ENCODE peak calls at places on chromosomes 5 and 9, in nine cellular contexts. V is CD8-positive, alpha-beta T cell; O is astrocyte of the spinal cord; J is spleen; R is fibroblast of pulmonary artery; A is AG04449; L is IMR-90; K is astrocyte; E is colonic mucosa. B is an unnamed sample.

GRCh38 chr5:96433066-96433447 is at the start of gene PCSK1:
- DNase-seq in V (no peak), E (no peak), K (peak), L (no peak), J (no peak), O (no peak), R (no peak), A (no peak), B (no peak)

GRCh38 chr9:121269030-121269887 is 1.3 kb downstream of the GSN start:
- DNase-seq in V (no peak), E (peak), K (no peak), L (no peak), J (no peak), O (no peak), A (no peak), R (no peak), B (no peak)

GRCh38 chr5:113381791-113382190 is 53.0 kb downstream of the TSSK1B start:
- DNase-seq in R (no peak), L (no peak), E (no peak), A (no peak), V (no peak), O (no peak), J (no peak), K (peak), B (no peak)

GRCh38 chr5:43839218-43839617 is 236.2 kb downstream of the NNT start:
- DNase-seq in E (no peak), J (no peak), O (peak), K (peak), L (peak), V (no peak), A (peak), R (peak), B (peak)

GRCh38 chr5:115460476-115460875 is 84.1 kb downstream of the FEM1C start:
- DNase-seq in A (no peak), L (peak), K (peak), E (no peak), O (peak), J (no peak), V (no peak), R (peak), B (peak)

GRCh38 chr5:143025376-143025775 is 255.2 kb downstream of the ARHGAP26 start:
- DNase-seq in J (no peak), V (no peak), K (no peak), O (no peak), A (no peak), E (no peak), R (no peak), L (no peak), B (no peak)

GRCh38 chr5:160378325-160378724 is 7.9 kb upstream of the C1QTNF2 start:
- DNase-seq in L (no peak), E (no peak), J (no peak), K (no peak), A (no peak), R (no peak), V (no peak), O (no peak), B (no peak)

GRCh38 chr5:61055434-61056006 is 106.7 kb downstream of the SMIM15 start:
- DNase-seq in R (peak), V (no peak), K (peak), L (peak), A (no peak), J (no peak), O (peak), E (no peak), B (no peak)

GRCh38 chr9:72882117-72882775 is 70.6 kb downstream of the ALDH1A1 start:
- DNase-seq in J (no peak), V (no peak), K (no peak), L (no peak), O (no peak), A (no peak), R (no peak), E (peak), B (no peak)

GRCh38 chr5:39209924-39210323 is 9.4 kb downstream of the FYB1 start:
- DNase-seq in E (no peak), J (peak), O (no peak), V (peak), A (no peak), R (no peak), K (no peak), L (no peak), B (no peak)

GRCh38 chr5:125372694-125373621 is 626.5 kb upstream of the ZNF608 start:
- DNase-seq in R (peak), L (peak), A (peak), E (no peak), K (peak), J (no peak), V (no peak), O (peak), B (peak)

GRCh38 chr5:141608557-141608956 is 10.2 kb downstream of the DIAPH1 start:
- DNase-seq in E (no peak), A (no peak), V (no peak), K (no peak), R (no peak), O (no peak), J (no peak), L (no peak), B (no peak)

GRCh38 chr5:14687023-14687665 is 22.6 kb downstream of the OTULIN start:
- DNase-seq in K (peak), R (peak), V (no peak), O (peak), J (peak), L (no peak), A (no peak), E (no peak), B (no peak)

GRCh38 chr9:91342575-91342974 is 19.1 kb downstream of the AUH start:
- DNase-seq in K (no peak), V (no peak), A (no peak), E (no peak), O (no peak), J (no peak), R (no peak), L (no peak), B (no peak)

GRCh38 chr9:35909274-35909673 is at the start of gene SPAAR:
- DNase-seq in E (no peak), O (no peak), V (no peak), A (no peak), K (no peak), L (no peak), R (no peak), J (no peak), B (no peak)
- H3K4me3 ChIP-seq in E (no peak), O (no peak), V (no peak), A (no peak), K (peak), L (no peak), R (no peak), J (no peak), B (no peak)

GRCh38 chr5:151434570-151435237 is 12.7 kb upstream of the SLC36A1 start:
- DNase-seq in O (no peak), R (no peak), J (no peak), E (no peak), L (no peak), K (no peak), A (no peak), V (no peak), B (no peak)

GRCh38 chr5:151427258-151427657 is 20.1 kb upstream of the SLC36A1 start:
- DNase-seq in L (no peak), R (no peak), J (no peak), E (no peak), V (no peak), O (no peak), K (no peak), A (no peak), B (no peak)

GRCh38 chr5:151430731-151431130 is 16.7 kb upstream of the SLC36A1 start:
- DNase-seq in K (no peak), L (no peak), J (no peak), V (no peak), R (no peak), E (no peak), O (no peak), A (no peak), B (no peak)

DNA sequence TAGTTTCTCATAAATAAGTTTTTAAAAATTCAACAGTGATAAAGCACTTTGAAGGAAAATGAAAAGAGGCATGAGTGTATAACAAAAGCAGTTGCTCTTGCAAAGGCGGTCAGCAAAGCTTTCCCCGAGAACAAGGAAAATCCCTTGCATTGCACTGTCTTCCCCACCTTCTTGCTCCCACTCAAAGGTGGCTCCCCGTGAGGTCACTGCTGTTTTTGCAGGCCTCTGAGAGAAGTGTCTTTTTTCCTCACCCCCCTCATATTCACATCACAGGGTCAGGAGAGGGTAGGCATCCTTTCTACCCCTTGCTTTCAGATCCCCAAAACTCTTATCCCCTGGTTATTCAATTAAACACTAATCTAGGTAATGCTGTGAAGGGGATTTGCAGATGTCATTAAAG is 15.2 kb upstream of the SLC36A1 start:
- DNase-seq in L (no peak), K (no peak), V (no peak), A (no peak), O (no peak), R (no peak), J (no peak), E (no peak), B (no peak)
- H3K4me3 ChIP-seq in L (no peak), K (no peak), V (no peak), A (no peak), O (no peak), R (no peak), J (no peak), E (no peak), B (no peak)

DNA sequence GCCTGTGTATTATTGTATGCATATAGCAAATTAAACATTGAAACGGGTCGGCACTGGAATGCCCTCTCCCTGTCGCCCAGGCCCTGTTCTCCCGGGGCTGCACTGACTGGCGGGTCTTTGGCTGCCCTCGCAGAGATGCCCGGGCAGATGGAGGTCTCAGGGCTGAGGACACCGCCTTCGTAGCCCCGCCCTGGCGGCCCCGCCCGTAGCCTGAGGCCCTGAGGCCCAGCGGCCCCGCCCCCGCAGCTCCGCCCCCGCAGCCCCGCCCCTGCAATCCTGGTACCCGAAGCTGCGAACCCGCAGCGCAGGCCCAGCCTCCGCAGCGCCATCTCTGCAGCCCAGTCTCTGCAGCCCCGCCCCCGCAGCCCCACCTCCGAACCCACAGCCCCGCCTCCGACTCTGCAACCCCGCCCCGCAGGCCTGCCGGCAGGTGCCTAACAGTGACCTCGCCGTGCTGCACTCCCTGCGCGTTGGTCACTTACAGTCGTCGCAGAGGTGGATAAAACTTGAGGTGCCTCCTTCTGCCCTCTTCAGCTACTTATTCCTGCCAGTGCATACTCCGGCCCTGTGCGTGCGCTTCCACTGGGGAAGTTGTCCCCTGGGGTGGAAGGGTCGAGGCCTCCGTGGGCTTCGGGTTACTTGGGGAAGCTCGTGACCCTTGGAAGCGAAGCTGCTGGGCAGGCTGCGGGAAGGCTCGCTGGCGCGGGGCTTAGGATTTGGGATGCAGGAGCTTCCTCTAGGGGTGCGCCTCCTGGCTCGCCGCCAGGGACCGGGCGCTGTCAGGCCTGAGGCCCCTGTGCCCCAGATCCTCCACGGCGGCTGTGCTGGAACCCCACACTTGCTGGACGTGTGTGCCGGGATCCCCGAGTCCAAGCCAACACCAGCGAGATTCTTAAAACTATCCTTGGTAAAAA is 72.3 kb downstream of the ICE1 start:
- DNase-seq in E (peak), A (no peak), V (peak), L (peak), R (peak), J (peak), K (peak), O (peak), B (no peak)
- H3K4me3 ChIP-seq in E (no peak), A (peak), V (peak), L (no peak), R (peak), J (peak), K (no peak), O (peak), B (peak)

GRCh38 chr9:106701611-106702010 is 161.4 kb upstream of the ZNF462 start:
- DNase-seq in R (no peak), J (no peak), O (no peak), L (no peak), V (no peak), E (no peak), A (no peak), K (no peak), B (no peak)
- H3K4me3 ChIP-seq in R (no peak), J (no peak), O (no peak), L (no peak), V (no peak), E (no peak), A (no peak), K (no peak), B (no peak)

DNA sequence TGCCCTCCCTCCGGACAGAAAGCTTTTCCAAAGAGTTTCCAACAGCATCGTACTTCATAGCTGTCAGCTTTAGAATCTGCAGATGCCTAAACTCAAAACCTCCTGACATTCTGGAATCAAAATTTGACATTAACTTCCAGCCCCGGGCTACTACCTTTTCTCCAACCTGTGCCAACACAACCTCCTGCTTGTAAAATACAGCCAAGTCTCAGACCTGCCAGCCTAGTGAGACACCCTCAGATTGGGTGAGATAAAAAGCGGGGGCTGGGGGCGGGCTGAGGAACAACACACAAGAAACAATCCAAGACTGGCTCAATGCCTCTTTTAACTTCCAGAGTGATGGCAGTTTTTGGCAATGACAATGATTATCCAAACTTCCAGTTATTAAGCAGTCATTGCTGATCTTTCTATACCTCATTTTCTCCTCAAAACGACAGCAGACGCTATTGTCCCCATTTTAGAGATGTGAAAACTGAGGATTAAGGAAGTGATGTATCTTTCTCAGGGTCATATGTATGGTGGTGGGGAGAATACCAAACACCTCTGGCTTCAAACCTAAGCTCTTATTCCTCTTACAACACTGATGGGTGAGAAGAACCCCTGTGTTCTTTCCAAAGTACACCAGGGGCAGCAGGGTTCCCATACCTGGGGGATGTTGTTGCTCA is 1.2 kb downstream of the TNC start:
- DNase-seq in K (no peak), J (no peak), R (no peak), E (no peak), A (no peak), L (no peak), O (no peak), V (no peak), B (no peak)
- H3K4me3 ChIP-seq in K (peak), J (peak), R (no peak), E (no peak), A (peak), L (peak), O (peak), V (no peak), B (no peak)

GRCh38 chr5:77850536-77851228 is 74.5 kb upstream of the TBCA start:
- DNase-seq in L (no peak), O (no peak), J (no peak), R (no peak), E (no peak), V (no peak), K (no peak), A (no peak), B (no peak)
- H3K4me3 ChIP-seq in L (no peak), O (peak), J (peak), R (no peak), E (peak), V (no peak), K (peak), A (peak), B (no peak)

GRCh38 chr5:137496919-137497318 is 2.2 kb downstream of the SPOCK1 start:
- DNase-seq in K (no peak), L (no peak), V (no peak), J (no peak), A (no peak), O (no peak), E (no peak), R (no peak), B (no peak)
- H3K4me3 ChIP-seq in K (no peak), L (no peak), V (no peak), J (no peak), A (peak), O (no peak), E (no peak), R (no peak), B (no peak)

GRCh38 chr9:37119360-37119759 is 1.0 kb upstream of the ZCCHC7 start:
- DNase-seq in L (no peak), O (no peak), J (no peak), K (no peak), V (no peak), E (no peak), R (no peak), A (no peak), B (no peak)

GRCh38 chr9:37126214-37126788 is 5.9 kb downstream of the ZCCHC7 start:
- DNase-seq in J (no peak), K (no peak), E (no peak), L (peak), V (no peak), R (no peak), O (no peak), A (no peak), B (no peak)

GRCh38 chr9:37117956-37118355 is 2.4 kb upstream of the ZCCHC7 start:
- DNase-seq in V (no peak), O (no peak), R (no peak), E (no peak), L (no peak), J (no peak), A (no peak), K (no peak), B (no peak)

GRCh38 chr9:37119907-37120839 is at the start of gene ZCCHC7:
- DNase-seq in E (peak), K (peak), R (peak), A (peak), O (peak), V (peak), J (peak), L (peak), B (peak)

GRCh38 chr9:37121881-37122280 is 1.5 kb downstream of the ZCCHC7 start:
- DNase-seq in K (no peak), L (no peak), E (no peak), O (no peak), J (no peak), V (no peak), R (no peak), A (no peak), B (no peak)
- H3K4me3 ChIP-seq in K (peak), L (no peak), E (no peak), O (peak), J (no peak), V (peak), R (peak), A (peak), B (peak)

B was measured in skeletal muscle cell.